ENCODE peak calls at places on chromosomes 4 and X, in four cellular contexts. D is GM23338, I is breast epithelium, L is upper lobe of right lung. M is an unnamed sample.

GRCh38 chr4:138445098-138445497 is 202.9 kb upstream of the SLC7A11 start:
- DNase-seq in D (no peak), I (no peak), L (no peak), M (no peak)

GRCh38 chr4:11842620-11843263 is 414.0 kb upstream of the HS3ST1 start:
- DNase-seq in D (no peak), I (no peak), L (no peak), M (no peak)

GRCh38 chr4:128155231-128155855 is 94.2 kb downstream of the LARP1B start:
- DNase-seq in D (no peak), I (no peak), L (no peak), M (no peak)

GRCh38 chr4:137819964-137820383 is 287.7 kb upstream of the PCDH18 start:
- DNase-seq in D (peak; percentile 81), I (no peak), L (no peak), M (no peak)

GRCh38 chr4:174198396-174199179 is 84.9 kb downstream of the FBXO8 start:
- DNase-seq in D (no peak), I (no peak), L (no peak), M (no peak)

GRCh38 chr4:15420642-15421041 is 7.2 kb upstream of the C1QTNF7 start:
- DNase-seq in D (peak; percentile 22), I (no peak), L (no peak), M (no peak)

GRCh38 chr4:123478859-123479345 is 82.3 kb downstream of the SPRY1 start:
- DNase-seq in D (no peak), I (peak; percentile 45), L (peak; percentile 80), M (peak; percentile 70)

GRCh38 chr4:81600511-81601269 is 129.0 kb upstream of the RASGEF1B start:
- DNase-seq in D (no peak), I (no peak), L (peak; percentile 57), M (no peak)

GRCh38 chr4:15742637-15743036 is 35.5 kb upstream of the CD38 start:
- DNase-seq in D (no peak), I (no peak), L (no peak), M (no peak)

DNA sequence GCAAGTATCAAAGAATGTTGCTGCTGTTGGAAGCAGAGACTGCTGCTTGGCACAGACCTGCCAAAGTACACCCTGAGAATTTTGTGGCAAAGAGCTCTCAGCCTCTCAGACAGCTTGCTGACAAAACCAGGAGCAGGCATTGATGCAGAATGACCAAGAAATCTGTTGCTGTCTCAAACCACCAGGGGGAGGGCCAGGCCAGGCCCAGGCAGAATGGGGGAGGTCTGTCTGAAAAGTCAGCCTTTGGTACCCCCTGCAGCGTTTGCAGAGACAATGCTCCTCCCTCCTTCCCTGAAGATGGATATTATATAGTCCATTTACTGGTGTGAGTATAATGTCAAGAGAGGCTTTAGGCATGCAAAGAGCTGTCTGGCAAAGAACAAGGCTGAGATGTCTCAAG is 52.9 kb upstream of the TRPC5OS start:
- DNase-seq in D (peak; percentile 78), I (no peak), L (no peak), M (no peak)
- TF ChIP-seq CTCF in D (peak; percentile 69), I (no peak), L (no peak), M (no peak)

GRCh38 chrX:107743995-107744394 is 31.6 kb downstream of the TSC22D3 start:
- DNase-seq in D (no peak), I (no peak), L (no peak), M (no peak)
- H3K4me1 ChIP-seq in D (peaks cover 8% of the 10 kb centered on the region), I (peaks cover 4% of the 10 kb centered on the region), L (peaks cover 34% of the 10 kb centered on the region), M (peaks cover 31% of the 10 kb centered on the region)

GRCh38 chrX:153944140-153944799 is at the start of gene RENBP:
- DNase-seq in D (peak; percentile 70), I (no peak), L (peak; percentile 86), M (peak; percentile 83)
- H3K27ac ChIP-seq in D (no peak within 1 kb of the TSS), I (peak within 1 kb of the TSS; percentile 48), L (peak within 1 kb of the TSS; percentile 47), M (peak within 1 kb of the TSS; percentile 62)

GRCh38 chr4:155376387-155377268 is at the start of gene MAP9:
- DNase-seq in D (peak; percentile 99), I (peak; percentile 82), L (peak; percentile 93), M (peak; percentile 91)
- TF ChIP-seq CTCF in D (no peak), I (no peak), L (no peak), M (no peak)

GRCh38 chr4:25857851-25858400 is 4.9 kb downstream of the SEL1L3 start:
- DNase-seq in D (no peak), I (no peak), L (no peak), M (no peak)
- H3K4me1 ChIP-seq in D (peaks cover 26% of the 10 kb centered on the region), I (no peaks in the 10 kb centered on the region), L (peaks cover 67% of the 10 kb centered on the region), M (peaks cover 67% of the 10 kb centered on the region)

GRCh38 chr4:1174941-1175634 is 2.7 kb upstream of the SPON2 start:
- DNase-seq in D (no peak), I (no peak), L (no peak), M (no peak)

GRCh38 chr4:1171306-1172227 is 816 bp downstream of the SPON2 start:
- DNase-seq in D (peak; percentile 79), I (no peak), L (peak; percentile 62), M (no peak)

GRCh38 chr4:1172228-1172851 is at the start of gene SPON2:
- DNase-seq in D (peak; percentile 62), I (no peak), L (peak; percentile 73), M (no peak)

GRCh38 chr4:1170805-1171305 is 1.5 kb downstream of the SPON2 start:
- DNase-seq in D (no peak), I (no peak), L (peak; percentile 70), M (no peak)

GRCh38 chr4:1172971-1173757 is 781 bp upstream of the SPON2 start:
- DNase-seq in D (peak; percentile 59), I (no peak), L (peak; percentile 61), M (no peak)
- H3K27ac ChIP-seq in D (no peak overlapping the region), I (peak overlapping the region; percentile 93), L (peak overlapping the region; percentile 55), M (peak overlapping the region; percentile 18)

DNA sequence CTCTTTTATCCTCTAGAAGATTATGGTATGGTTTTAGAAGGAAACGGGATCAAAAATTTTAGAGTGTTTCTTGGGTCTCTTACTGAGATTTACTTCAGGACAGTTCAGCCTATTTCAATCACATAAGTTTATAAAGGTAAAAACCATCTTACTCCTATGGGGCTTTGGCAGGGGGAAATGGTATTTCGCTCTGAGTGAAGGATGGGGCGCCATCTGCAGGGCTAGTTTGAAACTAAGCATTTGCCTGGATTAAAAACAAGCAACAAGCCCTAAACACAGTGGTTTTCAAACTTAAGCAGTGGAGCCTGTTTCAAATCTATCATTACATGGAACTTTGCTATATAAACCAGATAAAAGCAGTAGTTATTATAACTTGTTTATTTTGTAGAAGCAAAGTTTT is 361.5 kb upstream of the FMR1 start:
- DNase-seq in D (peak; percentile 61), I (no peak), L (no peak), M (no peak)
- TF ChIP-seq CTCF in D (peak; percentile 61), I (no peak), L (peak; percentile 19), M (no peak)

GRCh38 chrX:2264179-2265030 is 236.4 kb downstream of the DHRSX start:
- DNase-seq in D (no peak), I (no peak), L (no peak), M (no peak)
- H3K4me1 ChIP-seq in D (peaks cover 7% of the 10 kb centered on the region), I (no peaks in the 10 kb centered on the region), L (no peaks in the 10 kb centered on the region), M (no peaks in the 10 kb centered on the region)

DNA sequence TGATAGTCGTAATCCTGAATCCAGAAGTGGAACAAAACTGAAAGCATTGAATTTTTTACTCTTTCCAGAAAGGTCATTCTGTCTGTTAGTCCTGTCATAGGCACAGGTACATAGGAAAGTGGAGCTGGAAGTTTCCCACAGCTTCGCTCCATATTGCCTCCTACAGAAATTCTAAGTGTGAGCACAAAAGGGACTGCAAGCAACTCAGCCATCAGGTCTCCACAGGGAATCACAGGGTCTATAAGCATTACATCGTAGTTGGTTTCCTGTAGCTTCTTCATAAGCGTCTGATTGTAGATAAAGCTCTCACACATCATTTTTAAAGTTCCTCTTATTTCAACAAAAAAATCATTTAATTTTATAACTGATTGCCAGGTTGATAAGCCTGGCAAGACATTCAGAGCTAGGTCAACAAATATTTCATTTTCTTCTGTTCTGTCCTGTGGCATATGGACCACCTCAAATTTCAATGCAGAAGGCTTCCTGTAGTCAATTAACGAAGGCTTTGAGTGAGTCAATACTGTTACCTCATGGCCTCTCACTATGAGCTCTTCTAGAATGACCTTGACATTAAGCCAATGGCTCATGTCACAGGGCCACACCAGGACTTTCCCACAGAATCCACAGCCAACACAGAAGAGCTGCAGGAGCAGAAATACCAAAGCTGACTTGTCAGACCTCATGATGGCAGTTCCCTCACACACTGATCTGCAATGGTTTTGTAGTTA is at the start of gene UGT2A3:
- DNase-seq in D (peak; percentile 41), I (no peak), L (no peak), M (no peak)
- H3K27ac ChIP-seq in D (no peak within 1 kb of the TSS), I (no peak within 1 kb of the TSS), L (no peak within 1 kb of the TSS), M (no peak within 1 kb of the TSS)